ENCODE peak calls at places on chromosomes 6 and 20, in four cellular contexts. B is pancreas, V is HCT116, T is astrocyte of the spinal cord. P is an unnamed sample.

GRCh38 chr6:40336986-40337780 is 250.0 kb downstream of the LRFN2 start:
- DNase-seq in B (no peak), V (no peak), T (no peak), P (no peak)

GRCh38 chr6:3195695-3196497 is 31.6 kb downstream of the TUBB2B start:
- DNase-seq in B (no peak), V (peak), T (peak), P (no peak)

GRCh38 chr20:37383229-37383989 is 37.5 kb downstream of the SRC start:
- DNase-seq in B (no peak), V (peak), T (peak), P (no peak)

GRCh38 chr6:142872376-142872775 is 72.6 kb downstream of the HIVEP2 start:
- DNase-seq in B (no peak), V (no peak), T (peak), P (no peak)

GRCh38 chr6:140436023-140436811 is 1061.8 kb upstream of the CITED2 start:
- DNase-seq in B (no peak), V (no peak), T (peak), P (peak)

GRCh38 chr6:51805517-51805916 is 281.9 kb downstream of the PKHD1 start:
- DNase-seq in B (no peak), V (no peak), T (no peak), P (no peak)

GRCh38 chr20:35558416-35558815 is 16.5 kb downstream of the ERGIC3 start:
- DNase-seq in B (no peak), V (no peak), T (no peak), P (no peak)

GRCh38 chr6:44593539-44593944 is 206.0 kb downstream of the CDC5L start:
- DNase-seq in B (no peak), V (peak), T (peak), P (no peak)

GRCh38 chr6:156868385-156868784 is 91.2 kb downstream of the ARID1B start:
- DNase-seq in B (no peak), V (no peak), T (no peak), P (no peak)

GRCh38 chr6:151216812-151217211 is 23.0 kb upstream of the AKAP12 start:
- DNase-seq in B (no peak), V (no peak), T (no peak), P (no peak)

GRCh38 chr6:33772114-33772830 is 16.7 kb downstream of the LEMD2 start:
- DNase-seq in B (no peak), V (no peak), T (no peak), P (no peak)

GRCh38 chr6:109308018-109308492 is 74.2 kb downstream of the CD164 start:
- DNase-seq in B (peak), V (no peak), T (peak), P (peak)

GRCh38 chr20:3189561-3190131 is 14.8 kb downstream of the DDRGK1 start:
- DNase-seq in B (no peak), V (no peak), T (no peak), P (no peak)

GRCh38 chr6:138575257-138575656 is 76.0 kb upstream of the NHSL1 start:
- DNase-seq in B (no peak), V (no peak), T (no peak), P (no peak)

GRCh38 chr20:50438986-50439407 is 71.2 kb upstream of the PTPN1 start:
- DNase-seq in B (no peak), V (peak), T (peak), P (no peak)

GRCh38 chr6:30752164-30752927 is 8.0 kb upstream of the IER3 start:
- DNase-seq in B (peak), V (peak), T (peak), P (peak)

GRCh38 chr20:58552366-58552934 is 37.3 kb upstream of the APCDD1L start:
- DNase-seq in B (no peak), V (no peak), T (no peak), P (no peak)

GRCh38 chr6:159760602-159761057 is 1.2 kb upstream of the ACAT2 start:
- DNase-seq in B (no peak), V (no peak), T (peak), P (no peak)

GRCh38 chr6:40896696-40897095 is 142.3 kb downstream of the UNC5CL start:
- DNase-seq in B (no peak), V (no peak), T (no peak), P (no peak)

GRCh38 chr20:51158226-51158625 is 135.3 kb upstream of the KCNG1 start:
- DNase-seq in B (no peak), V (no peak), T (no peak), P (no peak)

GRCh38 chr20:62201173-62202082 is 18.6 kb downstream of the MTG2 start:
- DNase-seq in B (no peak), V (no peak), T (no peak), P (no peak)

GRCh38 chr6:140736227-140736626 is 1361.8 kb upstream of the CITED2 start:
- DNase-seq in B (no peak), V (no peak), T (peak), P (no peak)

GRCh38 chr20:35363190-35363589 is 48.6 kb downstream of the UQCC1 start:
- DNase-seq in B (no peak), V (no peak), T (no peak), P (no peak)

GRCh38 chr6:152170702-152171667 is 363.5 kb downstream of the ESR1 start:
- DNase-seq in B (no peak), V (no peak), T (peak), P (no peak)

GRCh38 chr6:157265186-157265585 is 58.1 kb downstream of the TMEM242 start:
- DNase-seq in B (no peak), V (no peak), T (no peak), P (no peak)

GRCh38 chr6:12958052-12958706 is 241.6 kb downstream of the PHACTR1 start:
- DNase-seq in B (peak), V (no peak), T (peak), P (no peak)

GRCh38 chr6:39911513-39912125 is 22.6 kb downstream of the MOCS1 start:
- DNase-seq in B (no peak), V (no peak), T (no peak), P (no peak)

GRCh38 chr6:55528624-55529023 is 50.4 kb downstream of the HMGCLL1 start:
- DNase-seq in B (peak), V (peak), T (peak), P (no peak)

GRCh38 chr20:60108397-60108796 is 150.2 kb downstream of the CDH26 start:
- DNase-seq in B (no peak), V (no peak), T (no peak), P (no peak)

GRCh38 chr6:145963216-145964068 is 716 bp downstream of the SHPRH start:
- DNase-seq in B (peak), V (peak), T (peak), P (no peak)

GRCh38 chr6:145967549-145967948 is 3.4 kb upstream of the SHPRH start:
- DNase-seq in B (no peak), V (no peak), T (no peak), P (no peak)

GRCh38 chr6:145968051-145968450 is 3.9 kb upstream of the SHPRH start:
- DNase-seq in B (no peak), V (no peak), T (no peak), P (no peak)

GRCh38 chr6:145962581-145962980 is 1.6 kb downstream of the SHPRH start:
- DNase-seq in B (no peak), V (no peak), T (no peak), P (no peak)

GRCh38 chr6:145964948-145965366 is 799 bp upstream of the SHPRH start:
- DNase-seq in B (no peak), V (no peak), T (no peak), P (no peak)
- H3K4me3 ChIP-seq in B (peak), V (peak), T (peak), P (peak)

GRCh38 chr6:164097557-164098398 is 683.3 kb downstream of the QKI start:
- DNase-seq in B (no peak), V (no peak), T (peak), P (no peak)
- H3K4me3 ChIP-seq in B (no peak), V (no peak), T (no peak), P (no peak)

DNA sequence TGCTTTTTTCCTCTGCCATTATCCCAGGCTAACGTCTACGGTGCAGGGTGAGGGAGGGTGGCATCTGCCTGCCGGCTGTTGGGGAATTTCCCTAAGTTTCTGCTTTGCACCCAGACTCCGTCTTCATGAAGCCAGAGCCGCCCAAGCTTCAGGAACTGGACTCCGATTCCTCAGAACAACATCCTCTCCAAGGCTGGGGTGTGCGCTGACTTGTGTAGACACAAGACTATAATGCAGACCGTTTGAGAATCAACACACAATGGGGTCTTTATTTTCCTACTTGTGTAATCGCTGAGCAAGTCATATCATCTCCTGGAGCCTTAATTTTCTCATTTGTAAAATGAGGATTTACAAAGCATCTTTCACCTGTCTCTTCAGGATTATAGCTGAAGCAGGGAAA is 160.5 kb upstream of the AGPAT4 start:
- DNase-seq in B (no peak), V (no peak), T (no peak), P (no peak)
- H3K4me3 ChIP-seq in B (peak), V (no peak), T (no peak), P (no peak)

GRCh38 chr6:118719351-118720124 is 68.1 kb upstream of the CEP85L start:
- DNase-seq in B (no peak), V (no peak), T (no peak), P (no peak)
- H3K4me3 ChIP-seq in B (no peak), V (no peak), T (no peak), P (no peak)

GRCh38 chr6:16676376-16676775 is 84.9 kb downstream of the ATXN1 start:
- DNase-seq in B (no peak), V (no peak), T (no peak), P (no peak)
- H3K4me3 ChIP-seq in B (no peak), V (no peak), T (no peak), P (no peak)

GRCh38 chr6:129491436-129491835 is 218.5 kb downstream of the ARHGAP18 start:
- DNase-seq in B (no peak), V (no peak), T (no peak), P (no peak)

GRCh38 chr6:129489215-129489765 is 220.7 kb downstream of the ARHGAP18 start:
- DNase-seq in B (no peak), V (no peak), T (no peak), P (no peak)

GRCh38 chr6:129488313-129488712 is 221.7 kb downstream of the ARHGAP18 start:
- DNase-seq in B (no peak), V (no peak), T (no peak), P (no peak)

GRCh38 chr6:129492260-129492659 is 217.7 kb downstream of the ARHGAP18 start:
- DNase-seq in B (no peak), V (no peak), T (no peak), P (no peak)

DNA sequence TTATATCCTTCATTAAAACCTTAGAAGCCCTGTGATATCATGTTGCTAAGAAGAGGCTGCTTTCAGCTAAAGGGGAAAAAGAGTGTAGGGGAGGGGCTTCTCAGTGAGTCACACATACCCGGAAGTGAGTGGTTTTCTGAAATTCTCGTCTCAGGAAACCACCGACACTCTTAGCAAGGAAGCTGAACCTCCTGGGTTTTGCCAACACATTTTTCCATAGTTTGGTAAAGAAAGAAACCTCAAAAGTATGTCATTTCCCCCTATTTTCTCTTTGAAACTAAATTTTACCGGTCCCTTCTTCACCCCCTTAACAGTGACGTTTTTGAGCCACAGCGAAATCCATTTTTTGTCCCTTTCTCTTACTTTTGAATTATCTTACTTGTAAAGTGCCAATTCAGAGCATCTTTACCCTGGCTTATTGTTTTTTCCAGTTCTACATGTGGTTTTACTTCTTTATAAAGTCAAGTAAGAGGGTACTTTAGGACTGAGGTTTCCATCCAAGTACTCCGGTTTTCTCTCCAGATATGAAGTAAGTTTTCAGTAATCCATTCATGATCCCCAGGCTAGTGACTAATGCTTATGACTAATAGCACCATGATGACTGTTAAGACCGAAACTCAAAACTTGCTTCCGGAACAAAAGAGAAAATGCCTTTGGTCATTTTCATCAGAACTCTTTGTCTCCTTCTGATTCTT is 219.3 kb downstream of the ARHGAP18 start:
- DNase-seq in B (no peak), V (peak), T (peak), P (peak)
- H3K4me3 ChIP-seq in B (no peak), V (peak), T (peak), P (peak)

GRCh38 chr6:6007311-6008113 is 787 bp upstream of the NRN1 start:
- DNase-seq in B (no peak), V (no peak), T (no peak), P (no peak)
- H3K4me3 ChIP-seq in B (peak), V (peak), T (peak), P (peak)

P was measured in BJ.